ENCODE peak calls at places on chromosomes 5 and 9, in seven cellular contexts. P is upper lobe of right lung, T is HCT116, W is aorta, M is body of pancreas, N is lung, H is right cardiac atrium. V is an unnamed sample.

GRCh38 chr9:72337286-72337685 is 27.7 kb downstream of the ZFAND5 start:
- ATAC-seq in P (no peak), T (no peak), W (no peak), M (no peak), N (no peak), H (no peak), V (no peak)

GRCh38 chr5:95172659-95173058 is 112.2 kb downstream of the MCTP1 start:
- ATAC-seq in P (no peak), T (no peak), W (no peak), M (no peak), N (no peak), H (no peak), V (no peak)

GRCh38 chr5:175691761-175692160 is 33.9 kb downstream of the HRH2 start:
- ATAC-seq in P (no peak), T (no peak), W (no peak), M (no peak), N (no peak), H (no peak), V (no peak)

GRCh38 chr5:16871746-16872339 is 64.2 kb downstream of the MYO10 start:
- ATAC-seq in P (no peak), T (no peak), W (peak; percentile 44), M (peak; percentile 34), N (peak; percentile 45), H (no peak), V (no peak)

GRCh38 chr5:149143470-149143869 is 2.2 kb downstream of the ABLIM3 start:
- ATAC-seq in P (no peak), T (no peak), W (no peak), M (peak; percentile 33), N (peak; percentile 21), H (peak; percentile 49), V (peak; percentile 58)

GRCh38 chr5:57777174-57777581 is 294.6 kb upstream of the ACTBL2 start:
- ATAC-seq in P (no peak), T (no peak), W (no peak), M (no peak), N (no peak), H (no peak), V (no peak)

GRCh38 chr9:75626860-75627259 is 263.6 kb upstream of the PCSK5 start:
- ATAC-seq in P (peak; percentile 51), T (no peak), W (no peak), M (no peak), N (no peak), H (no peak), V (peak; percentile 77)

GRCh38 chr9:36878986-36879982 is 154.8 kb downstream of the PAX5 start:
- ATAC-seq in P (no peak), T (no peak), W (no peak), M (no peak), N (no peak), H (no peak), V (no peak)

GRCh38 chr5:140267559-140268018 is 35.3 kb downstream of the PFDN1 start:
- ATAC-seq in P (no peak), T (no peak), W (no peak), M (no peak), N (no peak), H (peak; percentile 91), V (no peak)

GRCh38 chr5:124884108-124884507 is 137.7 kb upstream of the ZNF608 start:
- ATAC-seq in P (no peak), T (no peak), W (no peak), M (no peak), N (no peak), H (no peak), V (no peak)

GRCh38 chr5:86880785-86881492 is 263.2 kb downstream of the COX7C start:
- ATAC-seq in P (peak; percentile 96), T (peak; percentile 97), W (peak; percentile 72), M (peak; percentile 75), N (peak; percentile 78), H (peak; percentile 95), V (peak; percentile 57)

GRCh38 chr9:20512636-20513035 is 109.7 kb downstream of the MLLT3 start:
- ATAC-seq in P (no peak), T (no peak), W (no peak), M (no peak), N (no peak), H (no peak), V (no peak)

GRCh38 chr9:8188720-8189407 is 389.3 kb upstream of the DMAC1 start:
- ATAC-seq in P (no peak), T (no peak), W (no peak), M (no peak), N (no peak), H (no peak), V (no peak)

GRCh38 chr5:124712724-124713305 is 33.6 kb downstream of the ZNF608 start:
- ATAC-seq in P (no peak), T (no peak), W (no peak), M (no peak), N (no peak), H (no peak), V (no peak)

DNA sequence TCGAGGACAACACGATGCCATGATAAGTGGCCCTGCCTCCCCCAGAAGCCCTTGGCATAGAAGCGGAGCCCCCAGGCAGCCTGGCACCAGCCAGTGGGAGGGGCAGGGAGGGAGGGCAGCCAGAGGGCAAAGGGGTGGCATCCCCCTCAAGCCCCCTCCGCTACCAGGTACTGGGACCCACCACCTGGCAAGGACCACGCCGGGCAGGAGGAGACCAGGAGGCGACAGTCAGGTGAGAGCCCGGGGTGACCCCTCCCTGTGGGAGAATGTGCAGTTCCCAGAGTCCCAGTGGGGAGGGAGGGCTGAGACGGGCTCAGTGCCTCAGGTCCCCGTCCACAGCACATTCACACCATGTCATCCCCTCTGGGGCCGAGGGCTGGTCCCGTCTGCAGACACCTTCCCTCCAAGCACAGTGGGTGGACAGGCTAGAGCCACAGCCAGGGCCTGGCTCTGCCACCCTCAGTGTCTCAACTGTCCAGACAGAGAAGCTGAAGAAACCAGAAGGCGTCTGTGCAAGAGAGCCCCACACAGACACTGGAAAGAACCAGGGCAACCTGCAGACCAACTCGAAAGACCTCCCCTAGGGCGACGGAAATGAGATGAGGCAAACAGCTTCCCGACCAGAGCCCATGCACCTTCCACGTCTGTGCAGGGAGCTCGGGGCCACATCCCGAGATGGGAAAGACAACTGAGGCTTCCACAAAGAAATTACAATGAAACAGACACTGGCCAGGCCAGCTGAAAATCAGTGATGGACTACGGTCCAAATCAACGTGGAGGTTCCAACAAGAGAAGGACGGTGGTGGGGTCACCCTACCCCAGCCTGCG is 11.1 kb downstream of the BRD3 start:
- ATAC-seq in P (peak; percentile 5), T (no peak), W (no peak), M (no peak), N (no peak), H (peak; percentile 2), V (no peak)
- H3K4me1 ChIP-seq in P (peaks cover 58% of the 10 kb centered on the region), T (peaks cover 4% of the 10 kb centered on the region), W (no peaks in the 10 kb centered on the region), M (peaks cover 73% of the 10 kb centered on the region), N (peaks cover 6% of the 10 kb centered on the region), H (peaks cover 21% of the 10 kb centered on the region), V (peaks cover 41% of the 10 kb centered on the region)

DNA sequence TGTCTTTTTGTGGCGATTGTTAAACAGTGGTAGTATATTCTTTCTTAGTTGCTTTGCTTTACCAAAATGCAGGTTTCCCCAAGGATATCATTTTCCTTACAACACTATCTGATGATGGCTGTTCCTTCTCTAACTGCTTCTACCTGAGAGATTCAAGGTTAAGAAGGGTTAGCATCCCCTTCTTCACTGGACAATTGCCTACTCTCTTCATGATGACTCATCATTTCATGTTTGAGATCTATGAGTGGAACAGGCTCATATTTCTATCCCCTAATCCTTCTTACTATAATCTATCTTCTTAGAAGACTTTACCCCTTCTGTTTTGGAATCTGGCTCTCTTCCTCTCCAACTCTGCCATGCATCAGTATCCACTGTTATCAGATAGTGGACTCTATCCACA is 54.4 kb downstream of the NR3C1 start:
- ATAC-seq in P (no peak), T (peak; percentile 56), W (no peak), M (no peak), N (no peak), H (no peak), V (no peak)
- H3K4me1 ChIP-seq in P (peaks cover 63% of the 10 kb centered on the region), T (peaks cover 12% of the 10 kb centered on the region), W (peaks cover 14% of the 10 kb centered on the region), M (peaks cover 16% of the 10 kb centered on the region), N (peaks cover 52% of the 10 kb centered on the region), H (peaks cover 14% of the 10 kb centered on the region), V (peaks cover 34% of the 10 kb centered on the region)

GRCh38 chr9:123261006-123261677 is 7.2 kb downstream of the STRBP start:
- ATAC-seq in P (no peak), T (no peak), W (no peak), M (no peak), N (no peak), H (no peak), V (no peak)

GRCh38 chr9:123253204-123253603 is 15.2 kb downstream of the STRBP start:
- ATAC-seq in P (no peak), T (no peak), W (no peak), M (no peak), N (no peak), H (no peak), V (no peak)

GRCh38 chr9:123260340-123260739 is 8.0 kb downstream of the STRBP start:
- ATAC-seq in P (no peak), T (no peak), W (no peak), M (no peak), N (no peak), H (no peak), V (no peak)

GRCh38 chr9:123255718-123256117 is 12.7 kb downstream of the STRBP start:
- ATAC-seq in P (no peak), T (no peak), W (no peak), M (no peak), N (no peak), H (no peak), V (no peak)

GRCh38 chr9:123257276-123257675 is 11.1 kb downstream of the STRBP start:
- ATAC-seq in P (no peak), T (no peak), W (no peak), M (no peak), N (no peak), H (no peak), V (no peak)
- H3K4me1 ChIP-seq in P (no peaks in the 10 kb centered on the region), T (no peaks in the 10 kb centered on the region), W (no peaks in the 10 kb centered on the region), M (peaks cover 22% of the 10 kb centered on the region), N (no peaks in the 10 kb centered on the region), H (no peaks in the 10 kb centered on the region), V (no peaks in the 10 kb centered on the region)

GRCh38 chr5:72443883-72444282 is 63.3 kb downstream of the ZNF366 start:
- ATAC-seq in P (peak; percentile 26), T (no peak), W (no peak), M (no peak), N (no peak), H (no peak), V (no peak)
- H3K4me1 ChIP-seq in P (peaks cover 6% of the 10 kb centered on the region), T (no peaks in the 10 kb centered on the region), W (no peaks in the 10 kb centered on the region), M (peaks cover 14% of the 10 kb centered on the region), N (peaks cover 7% of the 10 kb centered on the region), H (peaks cover 4% of the 10 kb centered on the region), V (peaks cover 14% of the 10 kb centered on the region)

V was measured in gastroesophageal sphincter.